ENCODE peak calls at places on chromosomes 11 and 22, in eight cellular contexts. L is stimulated activated CD8-positive, alpha-beta memory T cell treated with anti-CD3 and anti-CD28 coated beads, Interleukin-7, amount 100 ng/mL, for 4 hours; S is activated T-cell treated with anti-CD3 and anti-CD28 coated beads, Interleukin-2, amount 50 U/mL, for 48 hours; G is HS-27A; K is neural crest cell; V is stimulated activated CD4-positive, alpha-beta T cell treated with anti-CD3 and anti-CD28 coated beads, Interleukin-15, amount 100 ng/mL, for 48 hours; R is T-helper 9 cell; P is fibroblast of pulmonary artery. I is an unnamed sample.

GRCh38 chr22:19848298-19849224 is 6.1 kb downstream of the GNB1L start:
- DNase-seq in K (no peak), L (no peak), P (peak), V (no peak), G (no peak), S (no peak), R (no peak), I (peak)

GRCh38 chr11:70024773-70025045 is 53.4 kb upstream of the ANO1 start:
- DNase-seq in K (no peak), R (no peak), P (no peak), L (no peak), G (no peak), S (no peak), V (no peak), I (no peak)

GRCh38 chr11:12114487-12115033 is 4.2 kb downstream of the MICAL2 start:
- DNase-seq in K (no peak), S (no peak), R (no peak), V (no peak), P (peak), L (no peak), G (no peak), I (no peak)

GRCh38 chr22:33803883-33804282 is 116.4 kb downstream of the LARGE1 start:
- DNase-seq in S (no peak), P (no peak), K (no peak), G (no peak), R (no peak), V (no peak), L (no peak), I (no peak)

GRCh38 chr11:96303067-96303466 is 39.9 kb downstream of the MAML2 start:
- DNase-seq in R (no peak), L (no peak), G (no peak), K (no peak), V (no peak), S (no peak), P (peak), I (peak)

GRCh38 chr22:20653795-20654342 is 120.0 kb upstream of the SERPIND1 start:
- DNase-seq in L (no peak), V (no peak), P (no peak), G (no peak), S (no peak), K (no peak), R (no peak), I (no peak)

GRCh38 chr22:27146871-27147591 is 489.6 kb downstream of the MIAT start:
- DNase-seq in V (no peak), S (no peak), P (no peak), G (no peak), K (no peak), L (no peak), R (no peak), I (no peak)

GRCh38 chr11:111449696-111450479 is 62.3 kb downstream of the BTG4 start:
- DNase-seq in K (no peak), P (no peak), R (no peak), L (no peak), G (no peak), V (no peak), S (no peak), I (no peak)

GRCh38 chr11:61007383-61007970 is 36.0 kb downstream of the CD6 start:
- DNase-seq in L (no peak), G (no peak), R (no peak), K (peak), P (no peak), S (no peak), V (no peak), I (no peak)

GRCh38 chr11:3049430-3050243 is 7.6 kb downstream of the CARS1 start:
- DNase-seq in P (peak), R (peak), V (peak), K (no peak), G (peak), L (peak), S (peak), I (peak)

GRCh38 chr11:58927393-58928081 is 11.8 kb upstream of the GLYATL1 start:
- DNase-seq in V (no peak), G (no peak), L (no peak), P (peak), K (peak), R (no peak), S (no peak), I (no peak)

GRCh38 chr11:23284626-23285025 is 424.4 kb upstream of the CCDC179 start:
- DNase-seq in S (no peak), K (no peak), P (peak), L (no peak), V (no peak), G (no peak), R (no peak), I (peak)

GRCh38 chr11:116179346-116179850 is 593.4 kb downstream of the BUD13 start:
- DNase-seq in L (no peak), R (no peak), K (no peak), G (no peak), V (no peak), S (no peak), P (no peak), I (no peak)

GRCh38 chr11:61777234-61778090 is 14.9 kb downstream of the TMEM258 start:
- DNase-seq in L (peak), K (no peak), G (no peak), R (peak), V (peak), S (peak), P (no peak), I (peak)

GRCh38 chr11:104534268-104534667 is 364.0 kb downstream of the CASP12 start:
- DNase-seq in K (no peak), R (no peak), L (no peak), S (no peak), G (no peak), V (no peak), P (peak), I (no peak)

GRCh38 chr11:103053997-103054396 is 38.0 kb downstream of the DCUN1D5 start:
- DNase-seq in L (no peak), S (no peak), R (no peak), G (no peak), K (no peak), P (no peak), V (no peak), I (no peak)

GRCh38 chr22:45603631-45604030 is 68.0 kb upstream of the ATXN10 start:
- DNase-seq in L (no peak), R (no peak), S (no peak), K (no peak), G (no peak), V (no peak), P (no peak), I (no peak)

GRCh38 chr11:69899957-69900821 is 81.0 kb upstream of the FGF3 start:
- DNase-seq in V (no peak), S (no peak), R (no peak), L (no peak), G (no peak), P (no peak), K (no peak), I (peak)

GRCh38 chr11:16604784-16605439 is 133.5 kb upstream of the C11orf58 start:
- DNase-seq in S (no peak), V (no peak), L (no peak), G (peak), P (peak), R (no peak), K (peak), I (no peak)

GRCh38 chr11:134034496-134035381 is 34.1 kb upstream of the JAM3 start:
- DNase-seq in P (no peak), V (no peak), K (no peak), R (no peak), L (no peak), S (no peak), G (no peak), I (peak)

GRCh38 chr11:95231881-95232605 is 1.0 kb upstream of the SESN3 start:
- DNase-seq in L (peak), P (peak), S (peak), R (peak), K (peak), V (peak), G (no peak), I (peak)

GRCh38 chr11:128026596-128026995 is 560.8 kb downstream of the ETS1 start:
- DNase-seq in L (no peak), P (peak), R (no peak), K (no peak), S (no peak), V (no peak), G (peak), I (peak)

GRCh38 chr22:32623943-32624342 is 149.3 kb downstream of the FBXO7 start:
- DNase-seq in P (peak), V (no peak), K (no peak), L (no peak), R (no peak), S (no peak), G (peak), I (peak)

GRCh38 chr22:39999144-39999757 is 4.5 kb downstream of the FAM83F start:
- DNase-seq in S (no peak), R (no peak), V (no peak), G (no peak), L (no peak), P (peak), K (no peak), I (no peak)

GRCh38 chr11:426851-427250 is 12.1 kb upstream of the SIGIRR start:
- DNase-seq in S (no peak), P (no peak), R (no peak), G (no peak), K (no peak), L (no peak), V (no peak), I (no peak)

GRCh38 chr11:61923166-61924015 is 6.0 kb upstream of the RAB3IL1 start:
- DNase-seq in V (no peak), L (no peak), K (no peak), R (no peak), P (peak), S (no peak), G (no peak), I (peak)

GRCh38 chr11:8267831-8268529 is 4.3 kb upstream of the LMO1 start:
- DNase-seq in K (no peak), L (no peak), S (peak), V (no peak), P (no peak), G (no peak), R (no peak), I (no peak)

GRCh38 chr11:77560605-77561004 is 29.1 kb upstream of the AQP11 start:
- DNase-seq in P (no peak), R (no peak), L (no peak), S (no peak), K (no peak), G (peak), V (no peak), I (peak)

GRCh38 chr22:38347944-38348750 is 30.9 kb upstream of the CSNK1E start:
- DNase-seq in S (peak), P (no peak), V (no peak), L (no peak), R (no peak), K (no peak), G (no peak), I (no peak)

GRCh38 chr11:26753738-26754504 is 32.1 kb upstream of the SLC5A12 start:
- DNase-seq in V (no peak), S (no peak), K (peak), G (peak), P (peak), R (no peak), L (no peak), I (peak)

GRCh38 chr11:82829101-82829500 is 71.1 kb downstream of the PRCP start:
- DNase-seq in K (no peak), R (no peak), S (no peak), V (no peak), L (no peak), P (no peak), G (no peak), I (no peak)

GRCh38 chr22:28023036-28023435 is 104.0 kb upstream of the PITPNB start:
- DNase-seq in V (no peak), L (no peak), K (no peak), P (no peak), G (no peak), R (no peak), S (no peak), I (no peak)

GRCh38 chr22:41417622-41418390 is 28.8 kb downstream of the TOB2 start:
- DNase-seq in P (peak), G (peak), S (no peak), V (no peak), R (no peak), L (no peak), K (no peak), I (peak)

GRCh38 chr11:121366970-121367369 is 74.4 kb downstream of the SC5D start:
- DNase-seq in L (no peak), G (no peak), R (no peak), P (no peak), S (no peak), V (no peak), K (no peak), I (no peak)

GRCh38 chr22:43777204-43777671 is 34.9 kb downstream of the EFCAB6 start:
- DNase-seq in L (no peak), K (no peak), S (no peak), G (no peak), P (peak), R (no peak), V (no peak), I (peak)

GRCh38 chr11:10323793-10324170 is 18.9 kb downstream of the ADM start:
- DNase-seq in L (no peak), K (no peak), R (no peak), P (peak), S (no peak), V (no peak), G (no peak), I (no peak)

GRCh38 chr11:46273511-46274205 is 3.8 kb upstream of the CREB3L1 start:
- DNase-seq in S (no peak), K (no peak), R (no peak), P (peak), L (no peak), V (no peak), G (no peak), I (no peak)

GRCh38 chr11:105923814-105924213 is 98.2 kb downstream of the MSANTD4 start:
- DNase-seq in P (peak), L (no peak), S (no peak), K (no peak), R (no peak), G (no peak), V (no peak), I (no peak)

GRCh38 chr11:78110830-78111229 is 28.6 kb downstream of the ALG8 start:
- DNase-seq in L (no peak), R (no peak), V (no peak), G (no peak), K (no peak), S (no peak), P (no peak), I (peak)

I was measured in AG08395.